ENCODE peak calls at places on chromosomes 4 and X, in six cellular contexts. I, M, N, V, P and Q are unnamed samples.
A peak's percentile ranks its signal among the peaks of the same experiment; 100 is the strongest.

GRCh38 chr4:112234952-112235609 is 3.5 kb downstream of the AP1AR start:
- DNase-seq in I (peak; percentile 94), P (peak; percentile 48), M (peak; percentile 74), N (peak; percentile 19), V (peak; percentile 66), Q (no peak)

GRCh38 chr4:52982246-52982950 is 120.3 kb downstream of the RASL11B start:
- DNase-seq in M (peak; percentile 31), V (peak; percentile 32), I (peak; percentile 73), P (peak; percentile 51), N (no peak), Q (no peak)

GRCh38 chr4:98845960-98846359 is 83.0 kb downstream of the EIF4E start:
- DNase-seq in N (no peak), P (no peak), V (no peak), M (no peak), I (no peak), Q (no peak)

GRCh38 chr4:98226396-98226795 is 34.8 kb upstream of the RAP1GDS1 start:
- DNase-seq in M (no peak), I (no peak), P (no peak), N (no peak), V (no peak), Q (no peak)

GRCh38 chr4:38306482-38307071 is 346.4 kb downstream of the PTTG2 start:
- DNase-seq in N (peak; percentile 95), P (no peak), M (no peak), V (no peak), I (no peak), Q (no peak)

GRCh38 chrX:150316564-150316963 is 46.6 kb upstream of the MAMLD1 start:
- DNase-seq in N (no peak), V (no peak), P (no peak), I (no peak), M (no peak), Q (no peak)

GRCh38 chrX:30794497-30794896 is 94.6 kb downstream of the TAB3 start:
- DNase-seq in N (no peak), I (no peak), V (no peak), P (no peak), M (no peak), Q (no peak)

GRCh38 chrX:112819013-112819635 is 21.5 kb downstream of the AMOT start:
- DNase-seq in P (no peak), M (no peak), I (peak; percentile 89), N (no peak), V (no peak), Q (no peak)

GRCh38 chr4:7539659-7540058 is 104.9 kb upstream of the PSAPL1 start:
- DNase-seq in M (peak; percentile 38), P (peak; percentile 87), I (no peak), N (no peak), V (peak; percentile 48), Q (no peak)
- TF ChIP-seq USF2 in M (no peak), P (no peak), I (no peak), N (no peak), V (no peak), Q (no peak)

GRCh38 chr4:129682586-129682985 is 586.6 kb downstream of the C4orf33 start:
- DNase-seq in M (no peak), N (no peak), P (no peak), I (no peak), V (no peak), Q (no peak)
- H2AFZ ChIP-seq in M (no peak overlapping the region), N (no peak overlapping the region), P (no peak overlapping the region), I (no peak overlapping the region), V (no peak overlapping the region), Q (no peak overlapping the region)

GRCh38 chr4:15757084-15757483 is 21.0 kb upstream of the CD38 start:
- DNase-seq in N (no peak), I (no peak), P (no peak), M (no peak), V (no peak), Q (no peak)

GRCh38 chr4:15754323-15754722 is 23.8 kb upstream of the CD38 start:
- DNase-seq in N (no peak), I (peak; percentile 77), P (no peak), V (no peak), M (no peak), Q (no peak)

GRCh38 chr4:15756361-15756861 is 21.7 kb upstream of the CD38 start:
- DNase-seq in M (peak; percentile 12), P (no peak), I (peak; percentile 26), N (peak; percentile 66), V (peak; percentile 16), Q (no peak)

GRCh38 chr4:15755321-15755750 is 22.8 kb upstream of the CD38 start:
- DNase-seq in V (no peak), I (peak; percentile 69), M (no peak), P (no peak), N (no peak), Q (no peak)

DNA sequence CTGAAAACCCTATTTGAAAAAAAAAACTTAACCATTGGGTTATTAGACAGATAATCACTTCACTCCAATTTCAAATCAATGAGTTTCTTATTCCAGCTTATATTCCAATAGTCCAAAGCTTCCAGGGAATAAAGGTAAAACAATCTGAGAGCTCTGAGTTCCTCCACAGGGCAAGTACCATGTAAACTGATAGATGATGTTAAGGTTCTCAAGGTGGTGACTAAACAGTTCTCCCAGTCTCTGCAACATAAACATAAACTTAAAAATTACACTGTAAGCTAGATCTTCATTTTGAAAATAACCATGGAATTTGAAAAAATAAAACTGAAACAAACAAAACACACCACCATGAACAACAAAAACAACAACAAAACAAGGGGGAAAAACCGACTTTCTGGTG is 22.3 kb upstream of the CD38 start:
- DNase-seq in V (no peak), P (no peak), M (no peak), N (no peak), I (peak; percentile 12), Q (no peak)
- H3K4me3 ChIP-seq in V (no peak overlapping the region), P (no peak overlapping the region), M (no peak overlapping the region), N (no peak overlapping the region), I (no peak overlapping the region), Q (no peak overlapping the region)

DNA sequence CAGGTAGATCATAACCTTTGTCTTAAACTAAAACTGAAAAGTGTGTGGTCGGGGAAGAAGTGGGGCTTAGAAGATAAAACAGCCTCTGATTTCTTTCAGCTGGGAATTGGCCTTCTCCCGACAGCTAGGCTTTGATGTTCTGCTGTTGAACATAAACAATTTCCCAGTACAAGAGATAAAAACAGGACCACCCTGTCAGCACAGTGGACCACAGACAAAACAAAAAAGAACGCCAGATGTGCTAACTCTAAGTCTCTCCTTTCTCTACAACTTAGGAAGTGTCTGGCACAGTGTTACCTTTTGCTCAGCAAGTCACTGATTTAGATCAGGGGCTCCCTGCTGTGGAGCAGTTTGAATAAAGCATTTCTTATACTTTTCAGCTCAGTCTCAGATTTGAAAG is 87.5 kb upstream of the UXT start:
- DNase-seq in M (no peak), P (no peak), N (no peak), I (no peak), V (no peak), Q (no peak)
- TF ChIP-seq USF2 in M (no peak), P (no peak), N (no peak), I (no peak), V (no peak), Q (no peak)

GRCh38 chr4:89300060-89300459 is 7.5 kb downstream of the GPRIN3 start:
- DNase-seq in M (no peak), V (no peak), P (no peak), N (no peak), I (no peak), Q (no peak)

GRCh38 chr4:89298160-89298559 is 9.4 kb downstream of the GPRIN3 start:
- DNase-seq in V (no peak), N (no peak), P (no peak), M (no peak), I (no peak), Q (no peak)

GRCh38 chr4:89299153-89299789 is 8.3 kb downstream of the GPRIN3 start:
- DNase-seq in N (no peak), P (no peak), V (no peak), M (peak; percentile 2), I (no peak), Q (no peak)

GRCh38 chr4:89300490-89300889 is 7.1 kb downstream of the GPRIN3 start:
- DNase-seq in P (no peak), M (no peak), V (no peak), I (no peak), N (no peak), Q (no peak)

DNA sequence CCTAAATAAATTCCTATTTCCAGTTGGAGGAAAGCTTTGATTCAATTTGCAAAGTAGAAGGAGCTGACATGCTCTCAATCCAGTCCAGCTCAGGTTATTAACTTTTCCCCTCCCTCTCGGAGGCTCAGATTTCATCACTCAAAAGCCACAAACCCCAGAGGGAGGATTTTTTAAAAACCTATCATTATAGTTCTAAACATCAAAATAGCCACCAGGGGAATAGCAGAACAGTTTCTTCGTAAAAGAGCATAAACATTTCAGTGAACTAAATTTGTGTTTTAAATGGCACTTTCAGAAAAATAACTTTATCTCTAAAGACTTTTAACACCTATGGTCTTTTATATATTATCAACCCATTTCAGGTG is 8.8 kb downstream of the GPRIN3 start:
- DNase-seq in I (no peak), P (no peak), V (no peak), M (no peak), N (no peak), Q (no peak)
- H2AFZ ChIP-seq in I (no peak overlapping the region), P (no peak overlapping the region), V (no peak overlapping the region), M (no peak overlapping the region), N (no peak overlapping the region), Q (no peak overlapping the region)

DNA sequence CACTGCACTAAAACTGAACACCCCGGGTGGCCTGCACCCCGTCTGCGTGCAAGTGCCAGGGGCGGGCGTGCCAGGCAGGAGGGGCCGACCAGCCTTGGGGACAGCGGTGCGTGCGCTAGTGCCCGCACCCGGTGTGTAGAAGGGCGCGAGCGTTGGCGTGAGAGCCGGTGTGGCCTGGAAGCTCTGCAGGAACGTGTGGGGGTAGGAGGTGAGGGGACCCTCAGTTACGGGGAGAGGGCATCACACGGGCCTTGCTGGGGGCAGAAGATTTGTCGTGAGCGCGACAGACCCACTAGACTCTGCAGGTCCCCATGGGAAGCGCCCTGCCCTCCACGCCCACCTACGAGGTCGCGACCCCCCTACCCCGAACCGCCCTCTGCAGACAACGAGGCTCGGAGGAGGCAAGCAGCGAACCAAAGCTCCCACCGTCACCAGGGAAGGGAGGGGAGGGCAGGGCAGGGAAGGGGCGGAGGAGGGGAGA is 105.8 kb downstream of the FAM53A start:
- DNase-seq in I (no peak), V (no peak), N (no peak), M (no peak), P (no peak), Q (no peak)
- H3K4me3 ChIP-seq in I (no peak overlapping the region), V (no peak overlapping the region), N (no peak overlapping the region), M (no peak overlapping the region), P (no peak overlapping the region), Q (peak overlapping the region; percentile 27)